ENCODE peak calls at places on chromosome 3, in six cellular contexts. One of them, this sample, is unnamed.

GRCh38 chr3:134601539-134602439 is 49.0 kb downstream of the KY start:
- DNase-seq in GM23248: peak; percentile 57
- DNase-seq in neural progenitor cell: peak; percentile 98
- DNase-seq in SK-N-SH: peak; percentile 89
- DNase-seq in HCT116: no peak
- DNase-seq in MM.1S: no peak
- DNase-seq in this sample: no peak

GRCh38 chr3:157335677-157336076 is 101.0 kb upstream of the PTX3 start:
- DNase-seq in GM23248: peak; percentile 73
- DNase-seq in neural progenitor cell: peak; percentile 47
- DNase-seq in SK-N-SH: no peak
- DNase-seq in HCT116: no peak
- DNase-seq in MM.1S: no peak
- DNase-seq in this sample: peak; percentile 84

GRCh38 chr3:194111336-194111735 is 24.6 kb upstream of the HES1 start:
- DNase-seq in GM23248: no peak
- DNase-seq in neural progenitor cell: no peak
- DNase-seq in SK-N-SH: no peak
- DNase-seq in HCT116: no peak
- DNase-seq in MM.1S: no peak
- DNase-seq in this sample: no peak

GRCh38 chr3:99846472-99846871 is 28.8 kb downstream of the CMSS1 start:
- DNase-seq in GM23248: peak; percentile 91
- DNase-seq in neural progenitor cell: no peak
- DNase-seq in SK-N-SH: no peak
- DNase-seq in HCT116: no peak
- DNase-seq in MM.1S: no peak
- DNase-seq in this sample: peak; percentile 22

GRCh38 chr3:11553436-11554235 is 90.1 kb downstream of the VGLL4 start:
- DNase-seq in GM23248: no peak
- DNase-seq in neural progenitor cell: no peak
- DNase-seq in SK-N-SH: no peak
- DNase-seq in HCT116: no peak
- DNase-seq in MM.1S: no peak
- DNase-seq in this sample: no peak

GRCh38 chr3:171266034-171266805 is 194.0 kb downstream of the TNIK start:
- DNase-seq in GM23248: peak; percentile 24
- DNase-seq in neural progenitor cell: no peak
- DNase-seq in SK-N-SH: no peak
- DNase-seq in HCT116: no peak
- DNase-seq in MM.1S: no peak
- DNase-seq in this sample: no peak

GRCh38 chr3:77420316-77420715 is 380.4 kb downstream of the ROBO2 start:
- DNase-seq in GM23248: no peak
- DNase-seq in neural progenitor cell: no peak
- DNase-seq in SK-N-SH: no peak
- DNase-seq in HCT116: no peak
- DNase-seq in MM.1S: no peak
- DNase-seq in this sample: no peak

GRCh38 chr3:130354430-130354829 is 9.0 kb downstream of the COL6A5 start:
- DNase-seq in GM23248: peak; percentile 36
- DNase-seq in neural progenitor cell: no peak
- DNase-seq in SK-N-SH: no peak
- DNase-seq in HCT116: no peak
- DNase-seq in MM.1S: no peak
- DNase-seq in this sample: no peak

GRCh38 chr3:59545369-59545768 is 495.5 kb upstream of the CFAP20DC start:
- DNase-seq in GM23248: no peak
- DNase-seq in neural progenitor cell: no peak
- DNase-seq in SK-N-SH: no peak
- DNase-seq in HCT116: no peak
- DNase-seq in MM.1S: no peak
- DNase-seq in this sample: no peak

GRCh38 chr3:171694888-171695287 is 115.4 kb downstream of the PLD1 start:
- DNase-seq in GM23248: no peak
- DNase-seq in neural progenitor cell: no peak
- DNase-seq in SK-N-SH: no peak
- DNase-seq in HCT116: no peak
- DNase-seq in MM.1S: no peak
- DNase-seq in this sample: no peak

GRCh38 chr3:188458761-188459160 is 304.8 kb downstream of the LPP start:
- DNase-seq in GM23248: no peak
- DNase-seq in neural progenitor cell: no peak
- DNase-seq in SK-N-SH: no peak
- DNase-seq in HCT116: no peak
- DNase-seq in MM.1S: no peak
- DNase-seq in this sample: no peak

GRCh38 chr3:118736107-118736506 is 298.5 kb downstream of the IGSF11 start:
- DNase-seq in GM23248: no peak
- DNase-seq in neural progenitor cell: no peak
- DNase-seq in SK-N-SH: no peak
- DNase-seq in HCT116: no peak
- DNase-seq in MM.1S: no peak
- DNase-seq in this sample: no peak

GRCh38 chr3:108914774-108915641 is 38.7 kb downstream of the GUCA1C start:
- DNase-seq in GM23248: peak; percentile 62
- DNase-seq in neural progenitor cell: peak; percentile 80
- DNase-seq in SK-N-SH: peak; percentile 72
- DNase-seq in HCT116: peak; percentile 69
- DNase-seq in MM.1S: peak; percentile 67
- DNase-seq in this sample: peak; percentile 85

GRCh38 chr3:126432361-126432760 is 37.7 kb downstream of the CFAP100 start:
- DNase-seq in GM23248: peak; percentile 49
- DNase-seq in neural progenitor cell: no peak
- DNase-seq in SK-N-SH: no peak
- DNase-seq in HCT116: no peak
- DNase-seq in MM.1S: no peak
- DNase-seq in this sample: no peak

GRCh38 chr3:134087046-134087974 is 57.6 kb upstream of the SLCO2A1 start:
- DNase-seq in GM23248: peak; percentile 45
- DNase-seq in neural progenitor cell: no peak
- DNase-seq in SK-N-SH: no peak
- DNase-seq in HCT116: no peak
- DNase-seq in MM.1S: no peak
- DNase-seq in this sample: peak; percentile 69

GRCh38 chr3:48110463-48110862 is 77.8 kb downstream of the CDC25A start:
- DNase-seq in GM23248: no peak
- DNase-seq in neural progenitor cell: no peak
- DNase-seq in SK-N-SH: no peak
- DNase-seq in HCT116: no peak
- DNase-seq in MM.1S: no peak
- DNase-seq in this sample: no peak

GRCh38 chr3:187999821-188000220 is 154.1 kb upstream of the LPP start:
- DNase-seq in GM23248: no peak
- DNase-seq in neural progenitor cell: no peak
- DNase-seq in SK-N-SH: no peak
- DNase-seq in HCT116: no peak
- DNase-seq in MM.1S: peak; percentile 24
- DNase-seq in this sample: no peak

GRCh38 chr3:106631378-106632083 is 745.7 kb upstream of the CCDC54 start:
- DNase-seq in GM23248: no peak
- DNase-seq in neural progenitor cell: no peak
- DNase-seq in SK-N-SH: no peak
- DNase-seq in HCT116: no peak
- DNase-seq in MM.1S: no peak
- DNase-seq in this sample: no peak

GRCh38 chr3:140423146-140423545 is 254.7 kb upstream of the TRIM42 start:
- DNase-seq in GM23248: no peak
- DNase-seq in neural progenitor cell: no peak
- DNase-seq in SK-N-SH: no peak
- DNase-seq in HCT116: no peak
- DNase-seq in MM.1S: no peak
- DNase-seq in this sample: no peak

GRCh38 chr3:106745344-106746168 is 631.7 kb upstream of the CCDC54 start:
- DNase-seq in GM23248: no peak
- DNase-seq in neural progenitor cell: no peak
- DNase-seq in SK-N-SH: no peak
- DNase-seq in HCT116: no peak
- DNase-seq in MM.1S: no peak
- DNase-seq in this sample: no peak

GRCh38 chr3:181729071-181729915 is 17.6 kb downstream of the SOX2 start:
- DNase-seq in GM23248: no peak
- DNase-seq in neural progenitor cell: peak; percentile 72
- DNase-seq in SK-N-SH: no peak
- DNase-seq in HCT116: no peak
- DNase-seq in MM.1S: no peak
- DNase-seq in this sample: no peak

GRCh38 chr3:184540777-184541681 is 20.6 kb upstream of the EPHB3 start:
- DNase-seq in GM23248: peak; percentile 57
- DNase-seq in neural progenitor cell: peak; percentile 85
- DNase-seq in SK-N-SH: no peak
- DNase-seq in HCT116: peak; percentile 86
- DNase-seq in MM.1S: peak; percentile 85
- DNase-seq in this sample: peak; percentile 89

GRCh38 chr3:149860881-149861280 is 47.9 kb downstream of the RNF13 start:
- DNase-seq in GM23248: no peak
- DNase-seq in neural progenitor cell: no peak
- DNase-seq in SK-N-SH: no peak
- DNase-seq in HCT116: no peak
- DNase-seq in MM.1S: no peak
- DNase-seq in this sample: no peak

GRCh38 chr3:14428087-14429067 is 26.0 kb downstream of the SLC6A6 start:
- DNase-seq in GM23248: no peak
- DNase-seq in neural progenitor cell: no peak
- DNase-seq in SK-N-SH: no peak
- DNase-seq in HCT116: no peak
- DNase-seq in MM.1S: no peak
- DNase-seq in this sample: no peak

GRCh38 chr3:193744822-193745684 is 152.0 kb downstream of the OPA1 start:
- DNase-seq in GM23248: no peak
- DNase-seq in neural progenitor cell: peak; percentile 41
- DNase-seq in SK-N-SH: peak; percentile 76
- DNase-seq in HCT116: no peak
- DNase-seq in MM.1S: no peak
- DNase-seq in this sample: no peak

GRCh38 chr3:49899815-49900214 is 3.9 kb downstream of the MST1R start:
- DNase-seq in GM23248: peak; percentile 14
- DNase-seq in neural progenitor cell: peak; percentile 70
- DNase-seq in SK-N-SH: peak; percentile 58
- DNase-seq in HCT116: no peak
- DNase-seq in MM.1S: no peak
- DNase-seq in this sample: peak; percentile 23

GRCh38 chr3:195886181-195887141 is 21.9 kb downstream of the TNK2 start:
- DNase-seq in GM23248: peak; percentile 67
- DNase-seq in neural progenitor cell: no peak
- DNase-seq in SK-N-SH: no peak
- DNase-seq in HCT116: no peak
- DNase-seq in MM.1S: no peak
- DNase-seq in this sample: peak; percentile 50

GRCh38 chr3:195889843-195890407 is 18.4 kb downstream of the TNK2 start:
- DNase-seq in GM23248: no peak
- DNase-seq in neural progenitor cell: peak; percentile 77
- DNase-seq in SK-N-SH: no peak
- DNase-seq in HCT116: no peak
- DNase-seq in MM.1S: no peak
- DNase-seq in this sample: no peak

GRCh38 chr3:195888981-195889842 is 19.1 kb downstream of the TNK2 start:
- DNase-seq in GM23248: no peak
- DNase-seq in neural progenitor cell: no peak
- DNase-seq in SK-N-SH: no peak
- DNase-seq in HCT116: no peak
- DNase-seq in MM.1S: no peak
- DNase-seq in this sample: no peak

GRCh38 chr3:195887670-195888069 is 20.7 kb downstream of the TNK2 start:
- DNase-seq in GM23248: no peak
- DNase-seq in neural progenitor cell: no peak
- DNase-seq in SK-N-SH: no peak
- DNase-seq in HCT116: no peak
- DNase-seq in MM.1S: no peak
- DNase-seq in this sample: no peak

GRCh38 chr3:195888311-195888761 is 20.0 kb downstream of the TNK2 start:
- DNase-seq in GM23248: no peak
- DNase-seq in neural progenitor cell: no peak
- DNase-seq in SK-N-SH: no peak
- DNase-seq in HCT116: no peak
- DNase-seq in MM.1S: no peak
- DNase-seq in this sample: no peak
- H3K4me3 ChIP-seq in GM23248: no peak overlapping the region
- H3K4me3 ChIP-seq in neural progenitor cell: no peak overlapping the region
- H3K4me3 ChIP-seq in SK-N-SH: no peak overlapping the region
- H3K4me3 ChIP-seq in HCT116: no peak overlapping the region
- H3K4me3 ChIP-seq in MM.1S: no peak overlapping the region
- H3K4me3 ChIP-seq in this sample: no peak overlapping the region

GRCh38 chr3:102441832-102442231 is 7.0 kb downstream of the ZPLD1 start:
- DNase-seq in GM23248: no peak
- DNase-seq in neural progenitor cell: peak; percentile 16
- DNase-seq in SK-N-SH: no peak
- DNase-seq in HCT116: no peak
- DNase-seq in MM.1S: no peak
- DNase-seq in this sample: no peak
- TF ChIP-seq EZH2phosphoT487 in GM23248: no peak
- TF ChIP-seq EZH2phosphoT487 in neural progenitor cell: no peak
- TF ChIP-seq EZH2phosphoT487 in SK-N-SH: no peak
- TF ChIP-seq EZH2phosphoT487 in HCT116: no peak
- TF ChIP-seq EZH2phosphoT487 in MM.1S: no peak
- TF ChIP-seq EZH2phosphoT487 in this sample: no peak

DNA sequence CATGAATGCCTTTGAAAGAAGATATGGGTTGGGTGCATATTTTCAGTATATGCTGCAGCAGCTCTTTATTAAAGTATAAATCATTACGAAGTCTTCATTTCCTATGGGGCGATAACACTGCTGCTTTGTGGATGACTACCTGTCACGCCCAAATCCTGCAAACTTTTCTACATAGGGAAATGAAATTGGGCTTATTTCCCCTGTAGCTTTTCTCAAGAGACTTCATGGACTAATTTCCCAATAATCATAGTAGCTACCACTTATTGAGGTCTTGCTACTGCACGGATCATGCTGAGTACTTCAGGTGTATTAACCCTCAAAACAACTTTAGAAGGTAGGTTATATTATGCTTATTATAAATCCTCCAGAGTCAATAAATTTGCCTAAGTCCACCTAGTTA is 8.0 kb downstream of the TGFBR2 start:
- DNase-seq in GM23248: no peak
- DNase-seq in neural progenitor cell: no peak
- DNase-seq in SK-N-SH: no peak
- DNase-seq in HCT116: no peak
- DNase-seq in MM.1S: no peak
- DNase-seq in this sample: no peak
- H3K9ac ChIP-seq in GM23248: no peak overlapping the region
- H3K9ac ChIP-seq in neural progenitor cell: no peak overlapping the region
- H3K9ac ChIP-seq in SK-N-SH: no peak overlapping the region
- H3K9ac ChIP-seq in HCT116: peak overlapping the region; percentile 21
- H3K9ac ChIP-seq in MM.1S: no peak overlapping the region
- H3K9ac ChIP-seq in this sample: no peak overlapping the region

DNA sequence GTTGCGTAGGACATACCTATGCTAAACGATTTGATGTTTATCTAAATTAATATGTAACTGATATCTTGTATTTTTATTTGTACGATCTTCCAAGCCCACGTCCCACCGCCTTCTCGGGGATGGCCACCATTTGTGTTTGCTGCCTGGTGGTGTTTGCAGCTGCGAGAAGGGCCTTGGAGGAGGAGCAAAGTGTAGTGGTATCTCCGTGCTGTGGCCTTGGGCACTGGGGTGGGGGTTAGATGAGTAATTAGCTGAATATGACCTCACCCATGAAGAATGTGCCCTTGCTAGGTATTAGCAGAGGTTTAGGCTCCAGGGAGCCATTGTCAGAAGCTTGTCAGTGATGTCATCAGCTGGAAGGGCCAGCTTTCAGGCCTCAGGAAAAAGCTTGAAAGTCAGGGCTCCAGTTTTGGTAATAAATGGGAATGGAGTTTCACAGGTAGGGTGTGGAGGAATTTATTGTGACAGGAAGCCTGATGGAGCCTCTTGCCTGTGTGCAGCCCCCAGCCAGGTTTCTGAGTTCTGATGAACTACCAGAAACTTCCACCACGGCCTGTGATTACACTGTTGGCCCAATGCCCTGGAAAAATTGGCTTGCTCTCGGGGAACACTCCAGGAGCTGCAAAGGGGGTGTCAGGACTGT is 41.0 kb downstream of the FLNB start:
- DNase-seq in GM23248: peak; percentile 84
- DNase-seq in neural progenitor cell: peak; percentile 80
- DNase-seq in SK-N-SH: no peak
- DNase-seq in HCT116: peak; percentile 95
- DNase-seq in MM.1S: no peak
- DNase-seq in this sample: peak; percentile 99
- H3K4me3 ChIP-seq in GM23248: peak overlapping the region; percentile 1
- H3K4me3 ChIP-seq in neural progenitor cell: no peak overlapping the region
- H3K4me3 ChIP-seq in SK-N-SH: no peak overlapping the region
- H3K4me3 ChIP-seq in HCT116: peak overlapping the region; percentile 32
- H3K4me3 ChIP-seq in MM.1S: no peak overlapping the region
- H3K4me3 ChIP-seq in this sample: peak overlapping the region; percentile 47